ENCODE peak calls at places on chromosome 11, in five cellular contexts. A, B, N, V and U are unnamed samples.
A peak's percentile ranks its signal among the peaks of the same experiment; 100 is the strongest.

GRCh38 chr11:69075421-69076128 is 26.8 kb downstream of the TPCN2 start:
- DNase-seq in B (peak; percentile 88), V (peak; percentile 93), A (no peak), N (no peak), U (peak; percentile 68)

GRCh38 chr11:123671534-123671933 is 17.1 kb upstream of the SCN3B start:
- DNase-seq in V (no peak), N (no peak), B (no peak), A (no peak), U (no peak)

GRCh38 chr11:134482865-134483264 is 70.8 kb upstream of the B3GAT1 start:
- DNase-seq in B (no peak), A (no peak), V (no peak), N (no peak), U (no peak)

GRCh38 chr11:72617080-72617744 is 57.0 kb downstream of the PDE2A start:
- DNase-seq in B (no peak), A (no peak), V (no peak), N (no peak), U (no peak)

GRCh38 chr11:61635787-61636186 is 44.4 kb upstream of the DAGLA start:
- DNase-seq in N (no peak), B (no peak), A (no peak), V (no peak), U (no peak)

GRCh38 chr11:40924915-40925314 is 534.5 kb downstream of the LRRC4C start:
- DNase-seq in B (no peak), N (no peak), A (no peak), V (no peak), U (no peak)

GRCh38 chr11:128346808-128347207 is 240.6 kb downstream of the ETS1 start:
- DNase-seq in N (no peak), A (no peak), B (no peak), V (no peak), U (no peak)

GRCh38 chr11:133840479-133840941 is 4.8 kb downstream of the SPATA19 start:
- DNase-seq in A (no peak), B (no peak), V (no peak), N (no peak), U (no peak)

GRCh38 chr11:77072851-77073327 is 6.1 kb downstream of the CAPN5 start:
- DNase-seq in N (no peak), B (no peak), V (peak; percentile 48), A (no peak), U (no peak)

GRCh38 chr11:111949519-111950426 is 12.6 kb downstream of the DIXDC1 start:
- DNase-seq in N (no peak), A (no peak), V (no peak), B (no peak), U (no peak)

GRCh38 chr11:19962795-19963163 is 197.5 kb downstream of the DBX1 start:
- DNase-seq in B (no peak), A (no peak), N (no peak), V (no peak), U (no peak)

GRCh38 chr11:110438017-110438416 is 8.3 kb downstream of the FDX1 start:
- DNase-seq in V (no peak), B (no peak), A (no peak), N (no peak), U (no peak)

GRCh38 chr11:111631666-111632039 is 29.4 kb downstream of the SIK2 start:
- DNase-seq in N (no peak), A (no peak), V (no peak), B (no peak), U (no peak)

GRCh38 chr11:68412593-68413475 is 47.7 kb upstream of the PPP6R3 start:
- DNase-seq in V (no peak), A (no peak), B (peak; percentile 84), N (no peak), U (no peak)

GRCh38 chr11:61147271-61147670 is 14.0 kb downstream of the VPS37C start:
- DNase-seq in A (no peak), B (no peak), V (no peak), N (no peak), U (no peak)

GRCh38 chr11:132643239-132643638 is 889.1 kb downstream of the OPCML start:
- DNase-seq in B (no peak), N (no peak), V (no peak), A (no peak), U (no peak)

GRCh38 chr11:27518522-27518921 is 12.0 kb upstream of the LIN7C start:
- DNase-seq in V (no peak), A (no peak), B (no peak), N (no peak), U (no peak)

GRCh38 chr11:131137046-131137445 is 220.8 kb upstream of the SNX19 start:
- DNase-seq in A (no peak), B (no peak), N (no peak), V (no peak), U (no peak)

GRCh38 chr11:70104419-70104818 is 26.3 kb downstream of the ANO1 start:
- DNase-seq in A (no peak), N (no peak), V (peak; percentile 92), B (peak; percentile 35), U (no peak)

GRCh38 chr11:1391165-1392010 is 1.7 kb downstream of the BRSK2 start:
- DNase-seq in N (no peak), A (no peak), V (no peak), B (peak; percentile 52), U (no peak)

GRCh38 chr11:69864930-69865661 is 45.9 kb upstream of the FGF3 start:
- DNase-seq in A (no peak), B (no peak), V (peak; percentile 47), N (no peak), U (no peak)

GRCh38 chr11:78973833-78974232 is 399.2 kb upstream of the NARS2 start:
- DNase-seq in V (no peak), B (no peak), A (no peak), N (no peak), U (no peak)

GRCh38 chr11:2975594-2975993 is 16.5 kb downstream of the NAP1L4 start:
- DNase-seq in A (peak; percentile 22), N (no peak), B (no peak), V (no peak), U (no peak)

GRCh38 chr11:41985799-41986198 is 526.3 kb upstream of the LRRC4C start:
- DNase-seq in V (no peak), N (no peak), B (peak; percentile 34), A (no peak), U (no peak)

GRCh38 chr11:47918882-47919495 is 61.4 kb upstream of the PTPRJ start:
- DNase-seq in B (no peak), A (no peak), V (no peak), N (no peak), U (no peak)

GRCh38 chr11:100732949-100733348 is 45.9 kb downstream of the ARHGAP42 start:
- DNase-seq in B (no peak), N (no peak), A (no peak), V (no peak), U (no peak)

GRCh38 chr11:36129955-36130354 is 159.3 kb downstream of the COMMD9 start:
- DNase-seq in B (no peak), A (no peak), V (no peak), N (no peak), U (no peak)

GRCh38 chr11:131691558-131692041 is 321.2 kb downstream of the NTM start:
- DNase-seq in A (no peak), B (no peak), N (peak; percentile 60), V (no peak), U (no peak)

GRCh38 chr11:26780686-26781085 is 58.8 kb upstream of the SLC5A12 start:
- DNase-seq in V (no peak), N (no peak), B (no peak), A (no peak), U (no peak)

GRCh38 chr11:12288212-12288933 is 89.0 kb upstream of the PARVA start:
- DNase-seq in V (peak; percentile 93), B (peak; percentile 86), N (peak; percentile 89), A (peak; percentile 62), U (peak; percentile 75)

GRCh38 chr11:35629914-35630313 is 11.7 kb downstream of the FJX1 start:
- DNase-seq in N (no peak), V (no peak), A (no peak), B (no peak), U (peak; percentile 30)

GRCh38 chr11:96293109-96293508 is 49.9 kb downstream of the MAML2 start:
- DNase-seq in B (no peak), N (no peak), V (no peak), A (no peak), U (no peak)

GRCh38 chr11:36456136-36456535 is 53.9 kb downstream of the TRAF6 start:
- DNase-seq in V (no peak), A (no peak), B (no peak), N (no peak), U (no peak)

GRCh38 chr11:36412781-36413383 is 97.2 kb downstream of the TRAF6 start:
- DNase-seq in V (no peak), A (no peak), B (no peak), N (no peak), U (no peak)

GRCh38 chr11:126163074-126163700 is 48.3 kb downstream of the RPUSD4 start:
- DNase-seq in A (no peak), N (no peak), B (no peak), V (no peak), U (peak; percentile 52)
- TF ChIP-seq CTCF in A (no peak), N (no peak), B (no peak), V (no peak), U (no peak)

GRCh38 chr11:104803770-104804169 is 94.5 kb downstream of the CASP12 start:
- DNase-seq in V (no peak), N (no peak), B (no peak), A (no peak), U (no peak)
- TF ChIP-seq CTCF in V (no peak), N (no peak), B (no peak), A (no peak), U (no peak)

DNA sequence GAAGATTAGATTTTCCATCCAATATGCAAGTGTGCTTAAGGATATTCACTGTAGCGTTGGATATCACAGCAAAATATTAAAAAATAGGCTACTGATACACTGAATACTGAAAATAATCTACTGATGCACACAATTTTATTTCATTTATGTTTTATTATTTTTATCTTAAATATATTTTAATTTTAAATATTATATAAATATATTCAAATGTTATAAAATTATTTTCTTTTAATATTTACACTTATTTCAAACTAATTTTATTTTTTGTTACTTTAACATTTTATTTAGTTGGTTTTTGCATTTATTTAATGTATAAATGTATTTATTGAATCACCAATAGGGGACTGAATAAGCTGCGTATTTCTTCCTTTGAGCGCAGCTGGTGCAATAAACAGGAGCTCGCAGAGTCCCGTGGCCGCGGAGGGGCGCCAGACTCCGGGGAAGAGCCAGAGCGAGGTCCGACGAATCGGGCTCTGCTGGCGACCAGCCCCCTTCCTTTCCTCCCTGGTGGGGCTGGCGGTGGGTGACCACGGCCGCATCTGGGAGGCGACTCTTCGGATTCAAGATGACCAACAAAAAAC is 12.2 kb downstream of the MMP3 start:
- DNase-seq in A (peak; percentile 30), B (peak; percentile 64), V (no peak), N (peak; percentile 20), U (no peak)
- TF ChIP-seq CTCF in A (peak; percentile 40), B (no peak), V (no peak), N (peak; percentile 43), U (no peak)

DNA sequence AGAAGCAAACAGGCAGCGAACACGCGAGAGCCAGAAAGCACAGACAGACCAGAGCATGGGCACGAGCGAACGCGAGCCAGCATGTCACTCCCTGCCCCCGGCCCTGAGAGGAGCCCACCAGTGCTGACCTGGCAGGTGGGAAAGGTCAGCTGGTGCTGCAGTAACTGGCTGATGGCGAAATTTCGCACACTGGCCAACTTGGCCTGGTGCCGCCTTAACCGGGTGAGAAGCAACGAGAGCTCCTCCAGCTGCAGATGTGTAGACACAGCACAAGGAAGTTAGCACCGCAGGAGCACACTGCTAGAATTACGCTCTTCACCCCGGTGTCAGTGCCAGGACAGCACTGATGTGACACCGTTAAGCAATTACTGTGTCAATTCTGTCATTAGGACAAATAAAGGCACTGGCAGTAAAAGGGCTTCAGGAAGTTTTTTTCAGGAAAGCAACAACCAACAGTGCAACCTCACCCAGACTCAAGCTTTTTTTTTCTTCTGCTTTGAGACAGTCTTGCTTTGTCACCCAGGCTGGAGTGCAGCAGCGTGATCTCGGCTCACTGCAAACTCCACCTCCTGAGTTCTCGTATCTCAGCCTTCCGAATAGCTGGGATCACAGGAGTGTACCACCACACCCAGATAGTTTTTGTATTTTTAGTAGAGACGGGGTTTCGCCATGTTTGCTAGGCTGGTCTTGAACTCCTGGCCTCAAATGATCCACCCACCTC is 76.8 kb downstream of the C11orf58 start:
- DNase-seq in V (peak; percentile 78), N (no peak), B (peak; percentile 91), A (peak; percentile 68), U (no peak)
- TF ChIP-seq CTCF in V (no peak), N (no peak), B (no peak), A (no peak), U (no peak)